ENCODE peak calls at places on chromosomes 7 and 10, in five cellular contexts. One of them, this sample, is unnamed. For H3K4me1, the result is how much of the 10 kb centered on the place peaks cover.

GRCh38 chr10:89516149-89516832 is 19.1 kb downstream of the SLC16A12 start:
- DNase-seq in cardiac muscle cell: peak
- DNase-seq in ovary: peak
- DNase-seq in GM12878: no peak
- DNase-seq in A549: no peak
- DNase-seq in this sample: no peak

GRCh38 chr10:95287281-95287680 is 3.5 kb downstream of the PDLIM1 start:
- DNase-seq in cardiac muscle cell: peak
- DNase-seq in ovary: no peak
- DNase-seq in GM12878: no peak
- DNase-seq in A549: no peak
- DNase-seq in this sample: no peak

GRCh38 chr10:21002097-21002878 is 105.2 kb upstream of the NEBL start:
- DNase-seq in cardiac muscle cell: peak
- DNase-seq in ovary: no peak
- DNase-seq in GM12878: no peak
- DNase-seq in A549: no peak
- DNase-seq in this sample: no peak

GRCh38 chr7:2537981-2538851 is 17.1 kb downstream of the BRAT1 start:
- DNase-seq in cardiac muscle cell: no peak
- DNase-seq in ovary: no peak
- DNase-seq in GM12878: no peak
- DNase-seq in A549: no peak
- DNase-seq in this sample: no peak

GRCh38 chr7:56538541-56539429 is 422.6 kb upstream of the NUPR2 start:
- DNase-seq in cardiac muscle cell: no peak
- DNase-seq in ovary: no peak
- DNase-seq in GM12878: no peak
- DNase-seq in A549: no peak
- DNase-seq in this sample: no peak

GRCh38 chr7:81990395-81990794 is 220.5 kb upstream of the HGF start:
- DNase-seq in cardiac muscle cell: peak
- DNase-seq in ovary: no peak
- DNase-seq in GM12878: no peak
- DNase-seq in A549: no peak
- DNase-seq in this sample: no peak

GRCh38 chr10:91088300-91089140 is 131.9 kb upstream of the PCGF5 start:
- DNase-seq in cardiac muscle cell: peak
- DNase-seq in ovary: no peak
- DNase-seq in GM12878: no peak
- DNase-seq in A549: peak
- DNase-seq in this sample: peak

GRCh38 chr7:51426163-51426562 is 109.6 kb upstream of the COBL start:
- DNase-seq in cardiac muscle cell: no peak
- DNase-seq in ovary: no peak
- DNase-seq in GM12878: no peak
- DNase-seq in A549: no peak
- DNase-seq in this sample: no peak

GRCh38 chr7:4189151-4189570 is 492.9 kb upstream of the FOXK1 start:
- DNase-seq in cardiac muscle cell: no peak
- DNase-seq in ovary: peak
- DNase-seq in GM12878: no peak
- DNase-seq in A549: no peak
- DNase-seq in this sample: no peak

GRCh38 chr7:28847681-28848080 is 110.4 kb downstream of the TRIL start:
- DNase-seq in cardiac muscle cell: no peak
- DNase-seq in ovary: no peak
- DNase-seq in GM12878: no peak
- DNase-seq in A549: no peak
- DNase-seq in this sample: no peak

GRCh38 chr7:28037220-28038010 is 143.2 kb downstream of the JAZF1 start:
- DNase-seq in cardiac muscle cell: peak
- DNase-seq in ovary: no peak
- DNase-seq in GM12878: peak
- DNase-seq in A549: peak
- DNase-seq in this sample: no peak

GRCh38 chr10:62769574-62770242 is 34.8 kb upstream of the ADO start:
- DNase-seq in cardiac muscle cell: peak
- DNase-seq in ovary: no peak
- DNase-seq in GM12878: no peak
- DNase-seq in A549: no peak
- DNase-seq in this sample: no peak

GRCh38 chr7:108650487-108650886 is 80.8 kb downstream of the DNAJB9 start:
- DNase-seq in cardiac muscle cell: peak
- DNase-seq in ovary: no peak
- DNase-seq in GM12878: no peak
- DNase-seq in A549: no peak
- DNase-seq in this sample: no peak

GRCh38 chr7:142864980-142865747 is 10.3 kb downstream of the EPHB6 start:
- DNase-seq in cardiac muscle cell: no peak
- DNase-seq in ovary: no peak
- DNase-seq in GM12878: no peak
- DNase-seq in A549: no peak
- DNase-seq in this sample: no peak

GRCh38 chr10:59880976-59881510 is 25.3 kb downstream of the CCDC6 start:
- DNase-seq in cardiac muscle cell: no peak
- DNase-seq in ovary: no peak
- DNase-seq in GM12878: peak
- DNase-seq in A549: no peak
- DNase-seq in this sample: peak

GRCh38 chr10:30538086-30538485 is 91.5 kb downstream of the LYZL2 start:
- DNase-seq in cardiac muscle cell: peak
- DNase-seq in ovary: no peak
- DNase-seq in GM12878: no peak
- DNase-seq in A549: peak
- DNase-seq in this sample: no peak

GRCh38 chr10:103661198-103661950 is 167.9 kb downstream of the NEURL1 start:
- DNase-seq in cardiac muscle cell: peak
- DNase-seq in ovary: peak
- DNase-seq in GM12878: no peak
- DNase-seq in A549: no peak
- DNase-seq in this sample: peak

GRCh38 chr7:95772298-95772770 is at the start of gene DYNC1I1:
- DNase-seq in cardiac muscle cell: peak
- DNase-seq in ovary: peak
- DNase-seq in GM12878: no peak
- DNase-seq in A549: peak
- DNase-seq in this sample: no peak

GRCh38 chr7:132882714-132883428 is 199.0 kb downstream of the CHCHD3 start:
- DNase-seq in cardiac muscle cell: no peak
- DNase-seq in ovary: no peak
- DNase-seq in GM12878: peak
- DNase-seq in A549: no peak
- DNase-seq in this sample: no peak

GRCh38 chr7:111647881-111648280 is 85.6 kb upstream of the IMMP2L start:
- DNase-seq in cardiac muscle cell: no peak
- DNase-seq in ovary: no peak
- DNase-seq in GM12878: no peak
- DNase-seq in A549: no peak
- DNase-seq in this sample: no peak

GRCh38 chr10:94206176-94206575 is 156.6 kb downstream of the NOC3L start:
- DNase-seq in cardiac muscle cell: no peak
- DNase-seq in ovary: no peak
- DNase-seq in GM12878: no peak
- DNase-seq in A549: no peak
- DNase-seq in this sample: no peak

GRCh38 chr7:80453699-80454340 is 58.0 kb downstream of the GNAT3 start:
- DNase-seq in cardiac muscle cell: peak
- DNase-seq in ovary: no peak
- DNase-seq in GM12878: no peak
- DNase-seq in A549: peak
- DNase-seq in this sample: no peak

GRCh38 chr7:2668401-2668800 is 19.6 kb upstream of the AMZ1 start:
- DNase-seq in cardiac muscle cell: peak
- DNase-seq in ovary: no peak
- DNase-seq in GM12878: no peak
- DNase-seq in A549: peak
- DNase-seq in this sample: no peak

DNA sequence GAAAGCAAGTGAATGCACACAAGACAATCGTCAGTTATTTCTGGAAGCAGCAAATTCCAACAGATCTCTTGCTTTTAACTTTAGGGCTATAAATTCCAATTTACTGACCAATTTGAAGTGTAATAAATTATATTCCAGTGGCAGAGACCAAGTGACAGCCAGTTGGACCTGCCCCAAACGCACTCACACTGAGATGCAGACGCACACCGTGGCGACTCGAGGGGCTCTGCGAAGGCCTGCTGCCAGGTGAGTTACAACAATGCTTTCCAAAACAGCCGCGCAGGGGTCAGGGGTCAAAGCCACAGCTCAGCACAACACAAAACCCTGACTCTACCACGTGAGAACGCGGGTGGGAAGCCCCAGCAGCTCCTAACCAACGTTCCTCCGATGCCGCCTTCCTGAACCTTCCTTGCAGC is 97.4 kb downstream of the ZRANB1 start:
- DNase-seq in cardiac muscle cell: no peak
- DNase-seq in ovary: peak
- DNase-seq in GM12878: no peak
- DNase-seq in A549: no peak
- DNase-seq in this sample: no peak
- H3K27ac ChIP-seq in cardiac muscle cell: peak
- H3K27ac ChIP-seq in ovary: no peak
- H3K27ac ChIP-seq in GM12878: no peak
- H3K27ac ChIP-seq in A549: peak
- H3K27ac ChIP-seq in this sample: no peak

DNA sequence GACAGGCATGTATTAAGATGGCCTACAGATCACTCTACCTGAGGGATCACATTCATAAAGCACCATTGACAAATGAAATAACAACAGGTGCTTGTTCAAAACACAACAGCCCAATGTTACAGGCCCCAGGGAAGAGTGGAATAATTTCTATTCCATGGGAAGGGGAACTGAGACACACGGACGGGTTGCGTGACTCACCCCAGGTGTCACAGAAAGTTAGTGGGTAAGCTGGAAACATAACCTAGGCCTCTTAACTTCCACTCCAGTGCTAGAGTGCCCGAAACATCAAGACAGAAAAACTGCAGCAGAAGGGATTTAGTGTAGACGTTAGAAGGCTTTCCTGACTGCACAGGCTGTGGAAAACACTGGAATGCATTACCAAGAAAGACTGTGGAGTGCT is 48.3 kb downstream of the SLC37A3 start:
- DNase-seq in cardiac muscle cell: no peak
- DNase-seq in ovary: no peak
- DNase-seq in GM12878: no peak
- DNase-seq in A549: no peak
- DNase-seq in this sample: no peak
- H3K4me1 ChIP-seq in cardiac muscle cell: under half
- H3K4me1 ChIP-seq in ovary: under half
- H3K4me1 ChIP-seq in GM12878: under half
- H3K4me1 ChIP-seq in A549: under half
- H3K4me1 ChIP-seq in this sample: under half

GRCh38 chr10:110273474-110273873 is 31.2 kb downstream of the SMNDC1 start:
- DNase-seq in cardiac muscle cell: peak
- DNase-seq in ovary: peak
- DNase-seq in GM12878: peak
- DNase-seq in A549: no peak
- DNase-seq in this sample: no peak
- H3K27ac ChIP-seq in cardiac muscle cell: peak
- H3K27ac ChIP-seq in ovary: no peak
- H3K27ac ChIP-seq in GM12878: no peak
- H3K27ac ChIP-seq in A549: no peak
- H3K27ac ChIP-seq in this sample: no peak

GRCh38 chr7:148334441-148334956 is 256.1 kb upstream of the C7orf33 start:
- DNase-seq in cardiac muscle cell: no peak
- DNase-seq in ovary: no peak
- DNase-seq in GM12878: no peak
- DNase-seq in A549: no peak
- DNase-seq in this sample: no peak

GRCh38 chr7:148336411-148336810 is 254.2 kb upstream of the C7orf33 start:
- DNase-seq in cardiac muscle cell: no peak
- DNase-seq in ovary: no peak
- DNase-seq in GM12878: no peak
- DNase-seq in A549: no peak
- DNase-seq in this sample: no peak

GRCh38 chr7:148334959-148335577 is 255.5 kb upstream of the C7orf33 start:
- DNase-seq in cardiac muscle cell: peak
- DNase-seq in ovary: no peak
- DNase-seq in GM12878: no peak
- DNase-seq in A549: no peak
- DNase-seq in this sample: no peak

GRCh38 chr7:148337166-148337565 is 253.4 kb upstream of the C7orf33 start:
- DNase-seq in cardiac muscle cell: no peak
- DNase-seq in ovary: no peak
- DNase-seq in GM12878: no peak
- DNase-seq in A549: no peak
- DNase-seq in this sample: no peak

DNA sequence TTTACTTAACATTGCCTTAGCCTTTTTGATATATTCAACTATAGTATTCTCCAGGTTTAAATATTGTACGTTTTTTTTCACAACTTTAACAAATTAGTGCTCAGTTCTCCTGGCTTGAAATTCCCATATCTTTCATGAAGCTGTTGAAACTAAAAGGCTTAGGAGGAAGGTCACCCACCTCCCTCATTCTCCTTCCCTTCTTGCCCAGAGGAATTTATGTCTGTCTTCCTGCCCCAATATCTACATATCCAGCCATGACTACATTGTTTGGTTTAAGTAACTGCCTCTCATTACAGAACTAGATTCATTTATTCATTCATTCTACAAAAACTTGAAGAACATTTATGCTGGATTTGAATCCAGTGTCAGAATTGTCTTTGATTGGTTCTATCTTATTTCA is 254.8 kb upstream of the C7orf33 start:
- DNase-seq in cardiac muscle cell: no peak
- DNase-seq in ovary: no peak
- DNase-seq in GM12878: no peak
- DNase-seq in A549: no peak
- DNase-seq in this sample: no peak
- H3K4me1 ChIP-seq in cardiac muscle cell: under half
- H3K4me1 ChIP-seq in ovary: under half
- H3K4me1 ChIP-seq in GM12878: under half
- H3K4me1 ChIP-seq in A549: under half
- H3K4me1 ChIP-seq in this sample: under half

DNA sequence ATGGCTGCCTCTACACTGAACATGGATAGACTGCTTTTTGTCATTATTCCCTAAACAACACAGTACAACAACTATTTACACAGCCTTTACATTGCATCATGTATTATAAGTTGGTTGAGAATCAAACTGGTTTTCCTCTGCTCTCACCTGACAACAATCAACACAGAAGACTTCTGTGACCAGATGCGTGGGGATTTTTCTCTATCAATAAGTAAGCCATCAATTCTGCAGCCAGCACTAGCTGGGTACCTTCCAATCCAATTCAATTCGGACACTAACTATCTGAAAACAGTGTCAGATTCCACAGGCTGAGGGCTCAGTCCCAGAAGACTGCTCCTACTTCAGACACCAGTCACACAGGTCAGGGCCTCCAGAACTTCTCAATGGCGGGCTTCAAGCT is 36.5 kb upstream of the ASL start:
- DNase-seq in cardiac muscle cell: no peak
- DNase-seq in ovary: no peak
- DNase-seq in GM12878: peak
- DNase-seq in A549: no peak
- DNase-seq in this sample: no peak
- H3K27ac ChIP-seq in cardiac muscle cell: no peak
- H3K27ac ChIP-seq in ovary: no peak
- H3K27ac ChIP-seq in GM12878: no peak
- H3K27ac ChIP-seq in A549: no peak
- H3K27ac ChIP-seq in this sample: no peak

GRCh38 chr10:110219884-110220283 is 12.5 kb downstream of the MXI1 start:
- DNase-seq in cardiac muscle cell: no peak
- DNase-seq in ovary: no peak
- DNase-seq in GM12878: no peak
- DNase-seq in A549: no peak
- DNase-seq in this sample: no peak
- H3K4me1 ChIP-seq in cardiac muscle cell: under half
- H3K4me1 ChIP-seq in ovary: under half
- H3K4me1 ChIP-seq in GM12878: under half
- H3K4me1 ChIP-seq in A549: under half
- H3K4me1 ChIP-seq in this sample: under half

GRCh38 chr10:75186310-75186709 is 24.3 kb upstream of the VDAC2 start:
- DNase-seq in cardiac muscle cell: no peak
- DNase-seq in ovary: no peak
- DNase-seq in GM12878: no peak
- DNase-seq in A549: no peak
- DNase-seq in this sample: no peak
- H3K27ac ChIP-seq in cardiac muscle cell: peak
- H3K27ac ChIP-seq in ovary: no peak
- H3K27ac ChIP-seq in GM12878: no peak
- H3K27ac ChIP-seq in A549: peak
- H3K27ac ChIP-seq in this sample: no peak